ENCODE peak calls at places on chromosomes 11 and 22, in six cellular contexts. J is iPS-NIHi11; I is stimulated activated CD4-positive, alpha-beta T cell treated with anti-CD3 and anti-CD28 coated beads, Interleukin-12 subunit alpha, Interleukin-12 subunit beta, amount 100 ng/mL, for 48 hours; F is cardiac fibroblast; R is ACHN; H is right lobe of liver. A is an unnamed sample.

GRCh38 chr11:130827697-130828377 is 88.4 kb downstream of the SNX19 start:
- DNase-seq in J (peak), I (no peak), F (peak), R (peak), H (no peak), A (peak)

GRCh38 chr11:92284107-92284506 is 59.5 kb downstream of the FAT3 start:
- DNase-seq in J (no peak), I (no peak), F (no peak), R (no peak), H (no peak), A (no peak)

GRCh38 chr22:31879585-31879984 is 64.8 kb upstream of the YWHAH start:
- DNase-seq in J (no peak), I (no peak), F (no peak), R (no peak), H (no peak), A (no peak)

GRCh38 chr11:12090061-12090572 is 20.3 kb upstream of the MICAL2 start:
- DNase-seq in J (no peak), I (no peak), F (peak), R (peak), H (no peak), A (no peak)

GRCh38 chr11:102269927-102270326 is 47.4 kb upstream of the BIRC3 start:
- DNase-seq in J (no peak), I (no peak), F (no peak), R (no peak), H (no peak), A (peak)

GRCh38 chr11:71095294-71095850 is 157.0 kb downstream of the SHANK2 start:
- DNase-seq in J (no peak), I (no peak), F (no peak), R (no peak), H (no peak), A (no peak)

GRCh38 chr11:96149743-96150555 is 193.0 kb downstream of the MAML2 start:
- DNase-seq in J (no peak), I (no peak), F (peak), R (peak), H (no peak), A (peak)

GRCh38 chr11:19895776-19896175 is 183.1 kb downstream of the NAV2 start:
- DNase-seq in J (no peak), I (no peak), F (no peak), R (no peak), H (no peak), A (no peak)

GRCh38 chr22:43992331-43992821 is 31.7 kb upstream of the PARVB start:
- DNase-seq in J (no peak), I (no peak), F (peak), R (no peak), H (no peak), A (peak)

A was measured in AG08396.